ENCODE peak calls at places on chromosomes 12 and 14, in four cellular contexts. L, O, B and Z are unnamed samples.

GRCh38 chr12:19018302-19018980 is 111.1 kb upstream of the PLEKHA5 start:
- DNase-seq in L (peak), O (no peak), B (peak), Z (peak)

GRCh38 chr12:14239350-14239934 is 126.0 kb upstream of the ATF7IP start:
- DNase-seq in L (peak), O (no peak), B (peak), Z (no peak)

GRCh38 chr14:77158175-77158908 is 16.8 kb upstream of the ZDHHC22 start:
- DNase-seq in L (peak), O (no peak), B (peak), Z (no peak)

GRCh38 chr12:104050436-104050835 is 449 bp upstream of the GLT8D2 start:
- DNase-seq in L (peak), O (no peak), B (peak), Z (no peak)

GRCh38 chr12:92602476-92602875 is 100.3 kb upstream of the PLEKHG7 start:
- DNase-seq in L (peak), O (no peak), B (peak), Z (peak)

GRCh38 chr12:28443337-28443736 is 253.1 kb downstream of the CCDC91 start:
- DNase-seq in L (no peak), O (no peak), B (no peak), Z (no peak)

GRCh38 chr14:35963209-35963608 is 137.1 kb downstream of the BRMS1L start:
- DNase-seq in L (no peak), O (no peak), B (no peak), Z (no peak)

GRCh38 chr14:53218161-53218560 is 65.0 kb upstream of the DDHD1 start:
- DNase-seq in L (peak), O (no peak), B (no peak), Z (no peak)

GRCh38 chr14:83548061-83548839 is 1981.7 kb upstream of the FLRT2 start:
- DNase-seq in L (peak), O (no peak), B (no peak), Z (no peak)

GRCh38 chr12:89454080-89454848 is 70.3 kb downstream of the GALNT4 start:
- DNase-seq in L (no peak), O (no peak), B (peak), Z (no peak)

GRCh38 chr14:28785096-28785952 is 18.7 kb downstream of the FOXG1 start:
- DNase-seq in L (peak), O (no peak), B (peak), Z (no peak)

GRCh38 chr12:129821964-129822363 is 81.9 kb downstream of the TMEM132D start:
- DNase-seq in L (no peak), O (no peak), B (no peak), Z (no peak)

GRCh38 chr14:75183225-75183624 is 6.8 kb upstream of the TMED10 start:
- DNase-seq in L (peak), O (no peak), B (no peak), Z (no peak)

GRCh38 chr12:38911611-38912010 is 6.2 kb upstream of the CPNE8 start:
- DNase-seq in L (no peak), O (no peak), B (no peak), Z (no peak)

GRCh38 chr14:29953501-29953900 is 25.9 kb upstream of the PRKD1 start:
- DNase-seq in L (no peak), O (no peak), B (peak), Z (no peak)

GRCh38 chr12:132904718-132905328 is 17.4 kb upstream of the CHFR start:
- DNase-seq in L (peak), O (peak), B (peak), Z (no peak)

GRCh38 chr12:21568115-21568514 is 36.5 kb downstream of the GYS2 start:
- DNase-seq in L (no peak), O (no peak), B (no peak), Z (no peak)

GRCh38 chr14:77375164-77375950 is 1.5 kb downstream of the TMED8 start:
- DNase-seq in L (no peak), O (no peak), B (no peak), Z (no peak)

GRCh38 chr12:53093777-53094393 is 3.6 kb upstream of the IGFBP6 start:
- DNase-seq in L (no peak), O (no peak), B (no peak), Z (no peak)

GRCh38 chr12:54082402-54082892 is 28.8 kb downstream of the HOXC4 start:
- DNase-seq in L (no peak), O (peak), B (no peak), Z (no peak)

GRCh38 chr12:106254724-106255123 is 6.9 kb upstream of the CKAP4 start:
- DNase-seq in L (peak), O (no peak), B (no peak), Z (no peak)

GRCh38 chr14:105865904-105866840 is 339.8 kb downstream of the TMEM121 start:
- DNase-seq in L (no peak), O (peak), B (no peak), Z (no peak)

GRCh38 chr12:52214421-52214802 is 18.6 kb upstream of the KRT7 start:
- DNase-seq in L (no peak), O (no peak), B (no peak), Z (no peak)

GRCh38 chr14:24130717-24131548 is 474 bp downstream of the FITM1 start:
- DNase-seq in L (no peak), O (no peak), B (no peak), Z (no peak)

GRCh38 chr14:23056956-23057756 is at the start of gene CDH24:
- DNase-seq in L (peak), O (peak), B (peak), Z (peak)

GRCh38 chr12:57896437-57897201 is 44.7 kb upstream of the ATP23 start:
- DNase-seq in L (peak), O (peak), B (peak), Z (no peak)

GRCh38 chr14:91149462-91149861 is 35.6 kb downstream of the DGLUCY start:
- DNase-seq in L (peak), O (peak), B (peak), Z (peak)

GRCh38 chr12:33589609-33590114 is 150.0 kb upstream of the SYT10 start:
- DNase-seq in L (no peak), O (no peak), B (no peak), Z (no peak)

GRCh38 chr14:77649326-77649725 is 32.9 kb upstream of the SPTLC2 start:
- DNase-seq in L (no peak), O (no peak), B (peak), Z (no peak)

GRCh38 chr12:89393551-89394121 is 41.3 kb upstream of the DUSP6 start:
- DNase-seq in L (no peak), O (no peak), B (no peak), Z (no peak)

GRCh38 chr12:88163371-88163770 is 21.3 kb downstream of the TMTC3 start:
- DNase-seq in L (peak), O (no peak), B (peak), Z (no peak)

GRCh38 chr12:107634530-107634929 is 51.1 kb upstream of the PWP1 start:
- DNase-seq in L (no peak), O (no peak), B (no peak), Z (no peak)

GRCh38 chr12:25728196-25728595 is 175.1 kb upstream of the LMNTD1 start:
- DNase-seq in L (no peak), O (no peak), B (no peak), Z (no peak)

GRCh38 chr14:24298892-24299254 is 707 bp downstream of the DHRS1 start:
- DNase-seq in L (peak), O (no peak), B (peak), Z (no peak)

GRCh38 chr14:65287264-65288131 is 125.0 kb upstream of the FUT8 start:
- DNase-seq in L (no peak), O (no peak), B (no peak), Z (no peak)

GRCh38 chr12:51592034-51592705 is 1.1 kb downstream of the SCN8A start:
- DNase-seq in L (peak), O (no peak), B (peak), Z (no peak)

GRCh38 chr12:104618691-104619090 is 161.9 kb downstream of the CHST11 start:
- DNase-seq in L (no peak), O (no peak), B (no peak), Z (no peak)

GRCh38 chr14:68941820-68942219 is 37.3 kb downstream of the ACTN1 start:
- DNase-seq in L (peak), O (no peak), B (peak), Z (peak)

GRCh38 chr14:88079624-88080023 is 74.7 kb downstream of the GPR65 start:
- DNase-seq in L (no peak), O (no peak), B (no peak), Z (no peak)

GRCh38 chr14:76259029-76259735 is 107.5 kb downstream of the GPATCH2L start:
- DNase-seq in L (no peak), O (no peak), B (no peak), Z (no peak)

DNA sequence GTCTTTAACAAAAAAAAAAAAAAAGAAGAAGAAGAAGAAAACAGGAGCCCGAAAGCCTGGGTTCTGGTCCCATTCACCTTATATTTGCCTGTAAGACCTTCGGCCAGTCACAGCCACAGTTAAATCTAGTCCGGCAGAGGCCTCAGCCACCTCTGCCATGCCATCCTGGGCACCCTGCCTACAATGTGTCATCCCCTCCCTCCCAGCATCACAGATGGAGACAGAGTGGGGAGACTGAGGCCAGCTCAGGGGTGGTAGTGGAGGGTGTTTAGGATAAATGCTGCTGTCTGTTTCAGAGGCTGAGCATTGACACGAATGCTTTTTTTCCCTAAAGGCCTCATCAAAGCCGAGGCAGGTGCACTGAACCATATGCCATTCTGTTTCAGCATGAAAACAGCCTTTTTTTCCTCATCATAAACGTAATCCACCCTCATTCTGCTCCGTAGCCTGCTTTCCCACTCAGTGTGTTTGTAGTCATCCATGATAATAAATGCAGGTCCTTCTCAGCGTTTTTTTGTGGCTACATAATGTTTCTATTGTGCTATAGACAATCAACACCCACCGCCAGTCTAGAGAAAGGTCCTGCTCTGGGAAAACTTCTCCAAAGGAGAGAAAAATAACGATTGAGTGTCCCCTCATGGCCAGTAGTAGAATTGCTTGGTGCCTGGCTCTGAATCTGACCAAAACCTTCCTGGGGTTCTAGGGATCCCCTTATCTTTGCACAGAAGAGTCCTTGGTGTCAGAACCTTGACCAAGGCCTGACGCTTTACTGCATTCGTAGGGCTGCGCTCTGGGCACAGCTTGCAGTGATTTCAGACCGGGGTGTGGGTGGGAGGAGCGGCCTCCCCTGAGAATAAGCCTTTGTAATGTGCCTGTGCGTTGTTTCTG is 41.1 kb upstream of the TSPAN9 start:
- DNase-seq in L (peak), O (no peak), B (no peak), Z (no peak)
- TF ChIP-seq CTCF in L (peak), O (no peak), B (peak), Z (peak)

GRCh38 chr12:108732489-108732888 is 1.2 kb upstream of the CORO1C start:
- DNase-seq in L (no peak), O (no peak), B (no peak), Z (no peak)
- H3K4me3 ChIP-seq in L (peak), O (peak), B (peak), Z (peak)

DNA sequence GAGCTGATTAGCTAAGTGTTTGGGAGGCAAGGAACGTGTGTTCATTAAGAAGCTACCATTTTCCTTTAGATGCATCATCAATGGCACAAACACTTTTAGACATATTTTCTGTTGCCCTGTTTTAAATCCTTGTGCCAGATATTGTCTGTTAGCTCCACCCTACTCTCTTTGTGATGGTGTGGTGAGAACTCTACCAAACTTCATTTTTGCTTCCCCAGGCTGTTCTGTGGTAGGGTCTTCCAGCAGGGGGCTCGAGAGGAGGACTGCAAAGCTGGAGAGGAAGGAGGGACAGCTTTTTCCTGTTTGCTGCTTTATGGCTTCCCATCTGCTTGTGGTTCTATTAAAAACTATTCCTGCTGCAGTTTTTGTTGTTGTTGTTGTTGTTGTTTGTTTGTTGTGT is 23.8 kb upstream of the STRAP start:
- DNase-seq in L (no peak), O (no peak), B (no peak), Z (no peak)
- TF ChIP-seq CTCF in L (peak), O (no peak), B (no peak), Z (peak)

GRCh38 chr12:96698521-96698920 is 208.5 kb upstream of the NEDD1 start:
- DNase-seq in L (no peak), O (no peak), B (peak), Z (no peak)
- H3K4me3 ChIP-seq in L (no peak), O (no peak), B (peak), Z (no peak)

GRCh38 chr14:97251423-97252155 is 454.4 kb downstream of the VRK1 start:
- DNase-seq in L (no peak), O (no peak), B (no peak), Z (no peak)
- TF ChIP-seq CTCF in L (no peak), O (no peak), B (no peak), Z (no peak)

GRCh38 chr12:56645201-56645716 is 525 bp downstream of the ATP5F1B start:
- DNase-seq in L (peak), O (no peak), B (no peak), Z (no peak)

GRCh38 chr12:56645717-56646446 is at the start of gene ATP5F1B:
- DNase-seq in L (peak), O (peak), B (peak), Z (peak)

DNA sequence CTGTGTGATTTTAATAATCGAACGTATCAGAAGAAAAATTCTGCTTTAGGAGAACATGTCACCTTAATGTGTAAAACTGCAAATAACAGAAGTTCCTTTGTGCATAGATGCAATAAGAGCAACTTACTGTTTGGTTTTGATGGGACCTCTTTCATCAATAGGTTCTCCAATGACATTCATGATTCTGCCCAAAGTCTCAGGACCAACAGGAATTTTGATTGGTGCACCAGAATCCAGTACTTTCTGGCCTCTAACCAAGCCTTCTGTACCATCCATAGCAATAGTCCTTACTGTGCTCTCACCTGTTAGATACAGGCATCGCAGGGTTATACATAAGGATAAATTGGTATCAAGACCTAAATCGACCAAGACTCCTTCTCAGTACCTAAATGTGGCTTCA is 1.1 kb downstream of the ATP5F1B start:
- DNase-seq in L (no peak), O (no peak), B (no peak), Z (no peak)
- H3K4me3 ChIP-seq in L (peak), O (peak), B (peak), Z (peak)

GRCh38 chr12:47408171-47408871 is 297.5 kb downstream of the RPAP3 start:
- DNase-seq in L (no peak), O (no peak), B (no peak), Z (no peak)
- TF ChIP-seq CTCF in L (no peak), O (peak), B (no peak), Z (no peak)